ENCODE peak calls at places on chromosomes 2 and 18, in six cellular contexts. G, H, U, V, R and D are unnamed samples.

GRCh38 chr2:217103752-217104540 is 244.1 kb upstream of the TNP1 start:
- DNase-seq in R (no peak), H (no peak), G (no peak), U (no peak), V (no peak), D (no peak)

GRCh38 chr2:8151888-8152287 is 530.0 kb upstream of the ID2 start:
- DNase-seq in U (no peak), H (no peak), G (no peak), V (no peak), R (no peak), D (no peak)

GRCh38 chr2:122706757-122707223 is 951.3 kb downstream of the TSN start:
- DNase-seq in V (no peak), H (no peak), R (no peak), G (no peak), U (no peak), D (no peak)

GRCh38 chr2:29627366-29627765 is 294.0 kb downstream of the ALK start:
- DNase-seq in G (no peak), V (no peak), H (no peak), R (no peak), U (no peak), D (no peak)

GRCh38 chr2:159090514-159091201 is 122.2 kb downstream of the TANC1 start:
- DNase-seq in G (no peak), U (no peak), V (no peak), R (no peak), H (no peak), D (no peak)

GRCh38 chr2:237631029-237631785 is 3.8 kb downstream of the LRRFIP1 start:
- DNase-seq in R (no peak), U (no peak), H (no peak), G (no peak), V (no peak), D (no peak)

GRCh38 chr2:199659207-199659606 is 191.8 kb downstream of the FTCDNL1 start:
- DNase-seq in V (peak; percentile 30), G (no peak), H (no peak), U (peak; percentile 83), R (peak; percentile 19), D (peak; percentile 22)

GRCh38 chr2:176582990-176583481 is 313.8 kb downstream of the MTX2 start:
- DNase-seq in G (no peak), H (no peak), R (no peak), U (no peak), V (no peak), D (no peak)

GRCh38 chr2:166513952-166514351 is 19.9 kb upstream of the SCN7A start:
- DNase-seq in V (no peak), R (no peak), G (no peak), U (no peak), H (no peak), D (no peak)

GRCh38 chr2:14756122-14756541 is 123.6 kb downstream of the LRATD1 start:
- DNase-seq in V (no peak), H (no peak), R (no peak), G (no peak), U (no peak), D (no peak)

GRCh38 chr2:206700141-206700540 is 18.1 kb downstream of the DYTN start:
- DNase-seq in H (no peak), R (no peak), G (no peak), U (no peak), V (no peak), D (no peak)

GRCh38 chr2:7118606-7119503 is 201.6 kb downstream of the RNF144A start:
- DNase-seq in G (no peak), H (no peak), V (no peak), U (no peak), R (no peak), D (no peak)

GRCh38 chr2:20219763-20220380 is 5.1 kb downstream of the SDC1 start:
- DNase-seq in H (no peak), V (no peak), G (no peak), R (no peak), U (no peak), D (no peak)

GRCh38 chr2:9629222-9630000 is 1.4 kb downstream of the YWHAQ start:
- DNase-seq in U (no peak), H (no peak), V (no peak), G (no peak), R (no peak), D (no peak)

GRCh38 chr18:7467708-7468466 is 99.2 kb upstream of the PTPRM start:
- DNase-seq in R (no peak), U (no peak), G (no peak), H (no peak), V (no peak), D (peak; percentile 85)

GRCh38 chr2:24359129-24359528 is 1.2 kb downstream of the ITSN2 start:
- DNase-seq in R (no peak), H (no peak), U (no peak), V (no peak), G (no peak), D (no peak)

GRCh38 chr2:41912337-41912736 is 135.5 kb upstream of the PKDCC start:
- DNase-seq in H (no peak), U (no peak), G (no peak), R (no peak), V (no peak), D (no peak)

GRCh38 chr18:2207294-2207693 is 364.0 kb downstream of the METTL4 start:
- DNase-seq in G (no peak), V (no peak), H (no peak), U (no peak), R (no peak), D (no peak)

GRCh38 chr18:37654034-37654433 is 88.4 kb upstream of the CELF4 start:
- DNase-seq in R (no peak), V (no peak), G (no peak), H (no peak), U (no peak), D (no peak)

GRCh38 chr2:75416420-75417342 is 144.1 kb downstream of the EVA1A start:
- DNase-seq in G (no peak), U (no peak), R (no peak), H (no peak), V (no peak), D (no peak)

GRCh38 chr2:152826880-152827279 is 108.5 kb downstream of the ARL6IP6 start:
- DNase-seq in R (no peak), U (no peak), H (no peak), G (no peak), V (no peak), D (no peak)

GRCh38 chr2:98634406-98635092 is 26.2 kb downstream of the UNC50 start:
- DNase-seq in U (peak; percentile 78), H (peak; percentile 56), R (no peak), V (peak; percentile 66), G (peak; percentile 20), D (no peak)

GRCh38 chr2:183564726-183565125 is 440.5 kb downstream of the NUP35 start:
- DNase-seq in R (no peak), U (no peak), V (no peak), H (no peak), G (no peak), D (no peak)

GRCh38 chr2:47644351-47644750 is 138.6 kb upstream of the MSH6 start:
- DNase-seq in V (no peak), H (no peak), U (peak; percentile 15), G (no peak), R (no peak), D (no peak)

GRCh38 chr2:878245-878930 is 72.3 kb upstream of the SNTG2 start:
- DNase-seq in R (no peak), U (peak; percentile 15), G (no peak), H (no peak), V (no peak), D (no peak)

GRCh38 chr2:40886660-40887059 is 434.8 kb upstream of the SLC8A1 start:
- DNase-seq in V (no peak), R (no peak), G (no peak), H (no peak), U (no peak), D (no peak)

GRCh38 chr2:111667542-111668273 is 216.3 kb downstream of the ANAPC1 start:
- DNase-seq in H (no peak), R (no peak), V (no peak), U (no peak), G (no peak), D (no peak)

GRCh38 chr18:80249217-80250093 is 2.1 kb upstream of the PARD6G start:
- DNase-seq in U (no peak), H (no peak), V (peak; percentile 5), G (no peak), R (no peak), D (no peak)

GRCh38 chr2:69993708-69994107 is 32.3 kb upstream of the ASPRV1 start:
- DNase-seq in U (no peak), G (no peak), H (no peak), V (no peak), R (no peak), D (no peak)

GRCh38 chr2:209070262-209070661 is 353.6 kb upstream of the MAP2 start:
- DNase-seq in R (no peak), G (no peak), U (no peak), H (no peak), V (no peak), D (no peak)

GRCh38 chr18:11850821-11851155 is 425 bp upstream of the CHMP1B start:
- DNase-seq in R (no peak), G (no peak), U (no peak), H (no peak), V (no peak), D (no peak)